ENCODE peak calls at places on chromosomes 3 and 15, in eight cellular contexts. One of them, this sample, is unnamed.

GRCh38 chr15:27679621-27680521 is 419.2 kb downstream of the OCA2 start:
- DNase-seq in effector CD4-positive, alpha-beta T cell: no peak
- DNase-seq in AG20443: no peak
- DNase-seq in stimulated activated CD4-positive, alpha-beta T cell treated with anti-CD3 and anti-CD28 coated beads, Interleukin-2, amount 100 ng/mL, for 48 hours: no peak
- DNase-seq in hypothalamus: peak
- DNase-seq in AML-193: no peak
- DNase-seq in ovary: no peak
- DNase-seq in psoas muscle: no peak
- DNase-seq in this sample: no peak

GRCh38 chr3:42090973-42091731 is at the start of gene TRAK1:
- DNase-seq in hypothalamus: peak
- DNase-seq in psoas muscle: no peak
- DNase-seq in AML-193: no peak
- DNase-seq in stimulated activated CD4-positive, alpha-beta T cell treated with anti-CD3 and anti-CD28 coated beads, Interleukin-2, amount 100 ng/mL, for 48 hours: no peak
- DNase-seq in effector CD4-positive, alpha-beta T cell: no peak
- DNase-seq in ovary: peak
- DNase-seq in AG20443: peak
- DNase-seq in this sample: peak

GRCh38 chr3:124492824-124493223 is 237.4 kb upstream of the UMPS start:
- DNase-seq in AML-193: peak
- DNase-seq in effector CD4-positive, alpha-beta T cell: no peak
- DNase-seq in ovary: peak
- DNase-seq in stimulated activated CD4-positive, alpha-beta T cell treated with anti-CD3 and anti-CD28 coated beads, Interleukin-2, amount 100 ng/mL, for 48 hours: no peak
- DNase-seq in AG20443: peak
- DNase-seq in hypothalamus: no peak
- DNase-seq in psoas muscle: no peak
- DNase-seq in this sample: no peak

GRCh38 chr3:165641569-165642310 is 195.5 kb downstream of the BCHE start:
- DNase-seq in ovary: no peak
- DNase-seq in AG20443: no peak
- DNase-seq in AML-193: no peak
- DNase-seq in stimulated activated CD4-positive, alpha-beta T cell treated with anti-CD3 and anti-CD28 coated beads, Interleukin-2, amount 100 ng/mL, for 48 hours: no peak
- DNase-seq in effector CD4-positive, alpha-beta T cell: no peak
- DNase-seq in hypothalamus: no peak
- DNase-seq in psoas muscle: no peak
- DNase-seq in this sample: no peak

GRCh38 chr3:128395500-128396125 is 71.1 kb downstream of the DNAJB8 start:
- DNase-seq in ovary: peak
- DNase-seq in psoas muscle: peak
- DNase-seq in effector CD4-positive, alpha-beta T cell: no peak
- DNase-seq in AG20443: peak
- DNase-seq in stimulated activated CD4-positive, alpha-beta T cell treated with anti-CD3 and anti-CD28 coated beads, Interleukin-2, amount 100 ng/mL, for 48 hours: no peak
- DNase-seq in AML-193: no peak
- DNase-seq in hypothalamus: peak
- DNase-seq in this sample: no peak

GRCh38 chr3:114880078-114880477 is 267.0 kb downstream of the ZBTB20 start:
- DNase-seq in psoas muscle: no peak
- DNase-seq in AG20443: no peak
- DNase-seq in ovary: peak
- DNase-seq in stimulated activated CD4-positive, alpha-beta T cell treated with anti-CD3 and anti-CD28 coated beads, Interleukin-2, amount 100 ng/mL, for 48 hours: no peak
- DNase-seq in AML-193: no peak
- DNase-seq in effector CD4-positive, alpha-beta T cell: no peak
- DNase-seq in hypothalamus: no peak
- DNase-seq in this sample: no peak

GRCh38 chr3:190017575-190018288 is 103.0 kb downstream of the P3H2 start:
- DNase-seq in stimulated activated CD4-positive, alpha-beta T cell treated with anti-CD3 and anti-CD28 coated beads, Interleukin-2, amount 100 ng/mL, for 48 hours: no peak
- DNase-seq in AG20443: peak
- DNase-seq in effector CD4-positive, alpha-beta T cell: no peak
- DNase-seq in psoas muscle: no peak
- DNase-seq in AML-193: no peak
- DNase-seq in hypothalamus: no peak
- DNase-seq in ovary: peak
- DNase-seq in this sample: peak

GRCh38 chr3:111534701-111535100 is 7.3 kb upstream of the CD96 start:
- DNase-seq in stimulated activated CD4-positive, alpha-beta T cell treated with anti-CD3 and anti-CD28 coated beads, Interleukin-2, amount 100 ng/mL, for 48 hours: no peak
- DNase-seq in AML-193: no peak
- DNase-seq in hypothalamus: no peak
- DNase-seq in ovary: no peak
- DNase-seq in effector CD4-positive, alpha-beta T cell: no peak
- DNase-seq in AG20443: peak
- DNase-seq in psoas muscle: no peak
- DNase-seq in this sample: peak

GRCh38 chr3:21506061-21506460 is 244.9 kb downstream of the ZNF385D start:
- DNase-seq in effector CD4-positive, alpha-beta T cell: no peak
- DNase-seq in stimulated activated CD4-positive, alpha-beta T cell treated with anti-CD3 and anti-CD28 coated beads, Interleukin-2, amount 100 ng/mL, for 48 hours: no peak
- DNase-seq in hypothalamus: no peak
- DNase-seq in AML-193: no peak
- DNase-seq in ovary: no peak
- DNase-seq in AG20443: no peak
- DNase-seq in psoas muscle: no peak
- DNase-seq in this sample: no peak

GRCh38 chr3:188595890-188596376 is 442.0 kb downstream of the LPP start:
- DNase-seq in hypothalamus: peak
- DNase-seq in effector CD4-positive, alpha-beta T cell: no peak
- DNase-seq in AG20443: peak
- DNase-seq in AML-193: no peak
- DNase-seq in ovary: no peak
- DNase-seq in stimulated activated CD4-positive, alpha-beta T cell treated with anti-CD3 and anti-CD28 coated beads, Interleukin-2, amount 100 ng/mL, for 48 hours: no peak
- DNase-seq in psoas muscle: no peak
- DNase-seq in this sample: peak

GRCh38 chr3:127679534-127680145 is 6.9 kb downstream of the ABTB1 start:
- DNase-seq in AG20443: no peak
- DNase-seq in stimulated activated CD4-positive, alpha-beta T cell treated with anti-CD3 and anti-CD28 coated beads, Interleukin-2, amount 100 ng/mL, for 48 hours: no peak
- DNase-seq in psoas muscle: no peak
- DNase-seq in AML-193: no peak
- DNase-seq in hypothalamus: no peak
- DNase-seq in effector CD4-positive, alpha-beta T cell: no peak
- DNase-seq in ovary: no peak
- DNase-seq in this sample: no peak

GRCh38 chr15:49844390-49844789 is 223.5 kb downstream of the DTWD1 start:
- DNase-seq in AG20443: no peak
- DNase-seq in hypothalamus: no peak
- DNase-seq in effector CD4-positive, alpha-beta T cell: no peak
- DNase-seq in AML-193: no peak
- DNase-seq in stimulated activated CD4-positive, alpha-beta T cell treated with anti-CD3 and anti-CD28 coated beads, Interleukin-2, amount 100 ng/mL, for 48 hours: no peak
- DNase-seq in ovary: no peak
- DNase-seq in psoas muscle: no peak
- DNase-seq in this sample: no peak

GRCh38 chr15:92619380-92620101 is 36.0 kb downstream of the FAM174B start:
- DNase-seq in AML-193: no peak
- DNase-seq in effector CD4-positive, alpha-beta T cell: no peak
- DNase-seq in stimulated activated CD4-positive, alpha-beta T cell treated with anti-CD3 and anti-CD28 coated beads, Interleukin-2, amount 100 ng/mL, for 48 hours: no peak
- DNase-seq in AG20443: no peak
- DNase-seq in psoas muscle: no peak
- DNase-seq in ovary: peak
- DNase-seq in hypothalamus: no peak
- DNase-seq in this sample: peak

GRCh38 chr15:85354432-85354831 is 26.0 kb upstream of the AKAP13 start:
- DNase-seq in stimulated activated CD4-positive, alpha-beta T cell treated with anti-CD3 and anti-CD28 coated beads, Interleukin-2, amount 100 ng/mL, for 48 hours: no peak
- DNase-seq in AML-193: no peak
- DNase-seq in hypothalamus: no peak
- DNase-seq in ovary: no peak
- DNase-seq in psoas muscle: no peak
- DNase-seq in effector CD4-positive, alpha-beta T cell: no peak
- DNase-seq in AG20443: peak
- DNase-seq in this sample: peak

GRCh38 chr3:37329465-37329864 is 155.1 kb upstream of the LRRFIP2 start:
- DNase-seq in psoas muscle: no peak
- DNase-seq in effector CD4-positive, alpha-beta T cell: no peak
- DNase-seq in stimulated activated CD4-positive, alpha-beta T cell treated with anti-CD3 and anti-CD28 coated beads, Interleukin-2, amount 100 ng/mL, for 48 hours: no peak
- DNase-seq in hypothalamus: no peak
- DNase-seq in AML-193: no peak
- DNase-seq in AG20443: no peak
- DNase-seq in ovary: no peak
- DNase-seq in this sample: no peak

GRCh38 chr3:171334465-171334811 is 125.8 kb downstream of the TNIK start:
- DNase-seq in ovary: no peak
- DNase-seq in AG20443: no peak
- DNase-seq in hypothalamus: no peak
- DNase-seq in psoas muscle: peak
- DNase-seq in AML-193: no peak
- DNase-seq in effector CD4-positive, alpha-beta T cell: no peak
- DNase-seq in stimulated activated CD4-positive, alpha-beta T cell treated with anti-CD3 and anti-CD28 coated beads, Interleukin-2, amount 100 ng/mL, for 48 hours: no peak
- DNase-seq in this sample: peak

GRCh38 chr3:9837701-9838582 is 5.9 kb downstream of the RPUSD3 start:
- DNase-seq in effector CD4-positive, alpha-beta T cell: no peak
- DNase-seq in AML-193: peak
- DNase-seq in hypothalamus: no peak
- DNase-seq in ovary: no peak
- DNase-seq in stimulated activated CD4-positive, alpha-beta T cell treated with anti-CD3 and anti-CD28 coated beads, Interleukin-2, amount 100 ng/mL, for 48 hours: no peak
- DNase-seq in psoas muscle: no peak
- DNase-seq in AG20443: no peak
- DNase-seq in this sample: no peak

GRCh38 chr3:171168086-171168485 is 141.6 kb upstream of the SLC2A2 start:
- DNase-seq in psoas muscle: no peak
- DNase-seq in effector CD4-positive, alpha-beta T cell: no peak
- DNase-seq in stimulated activated CD4-positive, alpha-beta T cell treated with anti-CD3 and anti-CD28 coated beads, Interleukin-2, amount 100 ng/mL, for 48 hours: no peak
- DNase-seq in AML-193: no peak
- DNase-seq in ovary: no peak
- DNase-seq in AG20443: peak
- DNase-seq in hypothalamus: no peak
- DNase-seq in this sample: peak

GRCh38 chr15:79675982-79676381 is 220.8 kb downstream of the MTHFS start:
- DNase-seq in psoas muscle: no peak
- DNase-seq in AML-193: no peak
- DNase-seq in ovary: no peak
- DNase-seq in stimulated activated CD4-positive, alpha-beta T cell treated with anti-CD3 and anti-CD28 coated beads, Interleukin-2, amount 100 ng/mL, for 48 hours: no peak
- DNase-seq in AG20443: no peak
- DNase-seq in hypothalamus: no peak
- DNase-seq in effector CD4-positive, alpha-beta T cell: no peak
- DNase-seq in this sample: no peak

GRCh38 chr3:134463676-134464611 is 21.8 kb downstream of the ANAPC13 start:
- DNase-seq in ovary: peak
- DNase-seq in AG20443: peak
- DNase-seq in effector CD4-positive, alpha-beta T cell: no peak
- DNase-seq in stimulated activated CD4-positive, alpha-beta T cell treated with anti-CD3 and anti-CD28 coated beads, Interleukin-2, amount 100 ng/mL, for 48 hours: no peak
- DNase-seq in psoas muscle: peak
- DNase-seq in AML-193: no peak
- DNase-seq in hypothalamus: no peak
- DNase-seq in this sample: peak

GRCh38 chr3:40455328-40455727 is 1.8 kb upstream of the RPL14 start:
- DNase-seq in stimulated activated CD4-positive, alpha-beta T cell treated with anti-CD3 and anti-CD28 coated beads, Interleukin-2, amount 100 ng/mL, for 48 hours: no peak
- DNase-seq in psoas muscle: no peak
- DNase-seq in AML-193: no peak
- DNase-seq in effector CD4-positive, alpha-beta T cell: no peak
- DNase-seq in hypothalamus: no peak
- DNase-seq in ovary: no peak
- DNase-seq in AG20443: no peak
- DNase-seq in this sample: no peak

GRCh38 chr3:196712514-196713413 is 587 bp downstream of the PIGX start:
- DNase-seq in ovary: peak
- DNase-seq in hypothalamus: peak
- DNase-seq in effector CD4-positive, alpha-beta T cell: peak
- DNase-seq in stimulated activated CD4-positive, alpha-beta T cell treated with anti-CD3 and anti-CD28 coated beads, Interleukin-2, amount 100 ng/mL, for 48 hours: peak
- DNase-seq in AG20443: peak
- DNase-seq in psoas muscle: peak
- DNase-seq in AML-193: peak
- DNase-seq in this sample: peak

GRCh38 chr3:178518660-178519396 is 17.4 kb upstream of the KCNMB2 start:
- DNase-seq in psoas muscle: no peak
- DNase-seq in AML-193: no peak
- DNase-seq in stimulated activated CD4-positive, alpha-beta T cell treated with anti-CD3 and anti-CD28 coated beads, Interleukin-2, amount 100 ng/mL, for 48 hours: no peak
- DNase-seq in AG20443: no peak
- DNase-seq in hypothalamus: no peak
- DNase-seq in effector CD4-positive, alpha-beta T cell: no peak
- DNase-seq in ovary: no peak
- DNase-seq in this sample: peak

GRCh38 chr15:73697033-73697467 is 12.9 kb downstream of the CD276 start:
- DNase-seq in effector CD4-positive, alpha-beta T cell: peak
- DNase-seq in stimulated activated CD4-positive, alpha-beta T cell treated with anti-CD3 and anti-CD28 coated beads, Interleukin-2, amount 100 ng/mL, for 48 hours: peak
- DNase-seq in ovary: peak
- DNase-seq in AG20443: peak
- DNase-seq in psoas muscle: peak
- DNase-seq in hypothalamus: peak
- DNase-seq in AML-193: peak
- DNase-seq in this sample: peak

GRCh38 chr3:58093573-58094195 is 85.5 kb downstream of the FLNB start:
- DNase-seq in hypothalamus: no peak
- DNase-seq in psoas muscle: no peak
- DNase-seq in AML-193: no peak
- DNase-seq in AG20443: no peak
- DNase-seq in effector CD4-positive, alpha-beta T cell: no peak
- DNase-seq in stimulated activated CD4-positive, alpha-beta T cell treated with anti-CD3 and anti-CD28 coated beads, Interleukin-2, amount 100 ng/mL, for 48 hours: no peak
- DNase-seq in ovary: no peak
- DNase-seq in this sample: peak

GRCh38 chr15:62391565-62392262 is 226.6 kb upstream of the C2CD4B start:
- DNase-seq in effector CD4-positive, alpha-beta T cell: no peak
- DNase-seq in ovary: peak
- DNase-seq in stimulated activated CD4-positive, alpha-beta T cell treated with anti-CD3 and anti-CD28 coated beads, Interleukin-2, amount 100 ng/mL, for 48 hours: peak
- DNase-seq in AG20443: peak
- DNase-seq in AML-193: no peak
- DNase-seq in hypothalamus: peak
- DNase-seq in psoas muscle: peak
- DNase-seq in this sample: peak

GRCh38 chr3:14687360-14687759 is 12.4 kb downstream of the C3orf20 start:
- DNase-seq in AML-193: no peak
- DNase-seq in hypothalamus: no peak
- DNase-seq in effector CD4-positive, alpha-beta T cell: no peak
- DNase-seq in psoas muscle: no peak
- DNase-seq in AG20443: peak
- DNase-seq in ovary: no peak
- DNase-seq in stimulated activated CD4-positive, alpha-beta T cell treated with anti-CD3 and anti-CD28 coated beads, Interleukin-2, amount 100 ng/mL, for 48 hours: no peak
- DNase-seq in this sample: no peak

GRCh38 chr3:12286927-12287726 is 1.7 kb upstream of the PPARG start:
- DNase-seq in stimulated activated CD4-positive, alpha-beta T cell treated with anti-CD3 and anti-CD28 coated beads, Interleukin-2, amount 100 ng/mL, for 48 hours: no peak
- DNase-seq in effector CD4-positive, alpha-beta T cell: no peak
- DNase-seq in AG20443: peak
- DNase-seq in hypothalamus: no peak
- DNase-seq in ovary: peak
- DNase-seq in psoas muscle: peak
- DNase-seq in AML-193: no peak
- DNase-seq in this sample: peak

GRCh38 chr3:159726231-159726964 is 262.2 kb upstream of the IL12A start:
- DNase-seq in stimulated activated CD4-positive, alpha-beta T cell treated with anti-CD3 and anti-CD28 coated beads, Interleukin-2, amount 100 ng/mL, for 48 hours: no peak
- DNase-seq in psoas muscle: no peak
- DNase-seq in AG20443: peak
- DNase-seq in AML-193: no peak
- DNase-seq in hypothalamus: no peak
- DNase-seq in effector CD4-positive, alpha-beta T cell: no peak
- DNase-seq in ovary: no peak
- DNase-seq in this sample: peak

GRCh38 chr3:177945999-177946398 is 590.2 kb upstream of the KCNMB2 start:
- DNase-seq in psoas muscle: no peak
- DNase-seq in AG20443: no peak
- DNase-seq in AML-193: no peak
- DNase-seq in effector CD4-positive, alpha-beta T cell: no peak
- DNase-seq in stimulated activated CD4-positive, alpha-beta T cell treated with anti-CD3 and anti-CD28 coated beads, Interleukin-2, amount 100 ng/mL, for 48 hours: no peak
- DNase-seq in ovary: no peak
- DNase-seq in hypothalamus: no peak
- DNase-seq in this sample: no peak

GRCh38 chr3:58009026-58009748 is 965 bp downstream of the FLNB start:
- DNase-seq in AG20443: peak
- DNase-seq in effector CD4-positive, alpha-beta T cell: peak
- DNase-seq in ovary: peak
- DNase-seq in psoas muscle: peak
- DNase-seq in hypothalamus: no peak
- DNase-seq in AML-193: no peak
- DNase-seq in stimulated activated CD4-positive, alpha-beta T cell treated with anti-CD3 and anti-CD28 coated beads, Interleukin-2, amount 100 ng/mL, for 48 hours: peak
- DNase-seq in this sample: no peak

GRCh38 chr3:149495581-149496125 is 21.2 kb downstream of the TM4SF4 start:
- DNase-seq in stimulated activated CD4-positive, alpha-beta T cell treated with anti-CD3 and anti-CD28 coated beads, Interleukin-2, amount 100 ng/mL, for 48 hours: no peak
- DNase-seq in hypothalamus: no peak
- DNase-seq in psoas muscle: no peak
- DNase-seq in effector CD4-positive, alpha-beta T cell: no peak
- DNase-seq in AML-193: no peak
- DNase-seq in AG20443: no peak
- DNase-seq in ovary: no peak
- DNase-seq in this sample: peak

GRCh38 chr3:76245073-76245472 is 459.7 kb upstream of the ZNF717 start:
- DNase-seq in effector CD4-positive, alpha-beta T cell: no peak
- DNase-seq in AG20443: no peak
- DNase-seq in AML-193: no peak
- DNase-seq in stimulated activated CD4-positive, alpha-beta T cell treated with anti-CD3 and anti-CD28 coated beads, Interleukin-2, amount 100 ng/mL, for 48 hours: no peak
- DNase-seq in psoas muscle: no peak
- DNase-seq in ovary: no peak
- DNase-seq in hypothalamus: no peak
- DNase-seq in this sample: no peak

GRCh38 chr3:129663045-129663446 is 56.6 kb upstream of the PLXND1 start:
- DNase-seq in ovary: no peak
- DNase-seq in AG20443: peak
- DNase-seq in effector CD4-positive, alpha-beta T cell: no peak
- DNase-seq in psoas muscle: no peak
- DNase-seq in hypothalamus: no peak
- DNase-seq in stimulated activated CD4-positive, alpha-beta T cell treated with anti-CD3 and anti-CD28 coated beads, Interleukin-2, amount 100 ng/mL, for 48 hours: no peak
- DNase-seq in AML-193: no peak
- DNase-seq in this sample: peak

This sample was measured in myocyte.